ENCODE peak calls at places on chromosomes 16 and 17, in four cellular contexts. E is cardiac fibroblast, R is neuronal stem cell, B is AG10803. Z is an unnamed sample.

GRCh38 chr16:67406111-67406593 is 10.1 kb downstream of the ZDHHC1 start:
- DNase-seq in E (no peak), R (no peak), B (peak), Z (peak)

GRCh38 chr17:29855686-29856085 is 74.3 kb downstream of the SSH2 start:
- DNase-seq in E (peak), R (no peak), B (peak), Z (peak)

GRCh38 chr17:38430822-38431221 is 2.6 kb downstream of the ARHGAP23 start:
- DNase-seq in E (no peak), R (no peak), B (no peak), Z (no peak)

GRCh38 chr17:35748979-35749378 is 4.1 kb downstream of the GAS2L2 start:
- DNase-seq in E (no peak), R (no peak), B (no peak), Z (no peak)

GRCh38 chr17:75654176-75654575 is 12.8 kb downstream of the RECQL5 start:
- DNase-seq in E (peak), R (no peak), B (no peak), Z (no peak)

GRCh38 chr16:26987631-26988030 is 79.1 kb upstream of the C16orf82 start:
- DNase-seq in E (peak), R (no peak), B (peak), Z (peak)

GRCh38 chr16:78437352-78437968 is 338.0 kb downstream of the WWOX start:
- DNase-seq in E (peak), R (peak), B (peak), Z (no peak)

GRCh38 chr16:65473699-65474098 is 351.8 kb upstream of the CDH11 start:
- DNase-seq in E (no peak), R (no peak), B (no peak), Z (no peak)

GRCh38 chr16:50496990-50497389 is 51.2 kb upstream of the NKD1 start:
- DNase-seq in E (no peak), R (no peak), B (no peak), Z (no peak)

GRCh38 chr17:68759343-68760140 is 158.4 kb upstream of the FAM20A start:
- DNase-seq in E (peak), R (peak), B (peak), Z (peak)

GRCh38 chr16:89393731-89394406 is 96.5 kb downstream of the ANKRD11 start:
- DNase-seq in E (no peak), R (no peak), B (peak), Z (peak)

GRCh38 chr16:12095275-12096161 is 119.0 kb downstream of the SNX29 start:
- DNase-seq in E (peak), R (peak), B (peak), Z (peak)

GRCh38 chr16:83539736-83540490 is 267.9 kb upstream of the HSBP1 start:
- DNase-seq in E (peak), R (no peak), B (no peak), Z (peak)

GRCh38 chr17:72031219-72031906 is 89.5 kb upstream of the SOX9 start:
- DNase-seq in E (no peak), R (no peak), B (no peak), Z (no peak)

GRCh38 chr16:3022208-3022696 is 1.5 kb downstream of the HCFC1R1 start:
- DNase-seq in E (peak), R (peak), B (peak), Z (peak)

GRCh38 chr16:83882118-83882879 is 16.6 kb upstream of the MLYCD start:
- DNase-seq in E (no peak), R (no peak), B (no peak), Z (no peak)

GRCh38 chr16:85313541-85314208 is 201.4 kb upstream of the CIBAR2 start:
- DNase-seq in E (no peak), R (no peak), B (peak), Z (peak)

GRCh38 chr16:53357955-53358354 is 76.3 kb upstream of the RBL2 start:
- DNase-seq in E (no peak), R (no peak), B (no peak), Z (no peak)

GRCh38 chr16:55056585-55057520 is 126.2 kb downstream of the IRX5 start:
- DNase-seq in E (no peak), R (peak), B (no peak), Z (no peak)

GRCh38 chr17:3576970-3577369 is 19.4 kb upstream of the TRPV3 start:
- DNase-seq in E (no peak), R (no peak), B (no peak), Z (no peak)

GRCh38 chr16:47884131-47884725 is 271.6 kb downstream of the ABCC12 start:
- DNase-seq in E (no peak), R (no peak), B (no peak), Z (no peak)

GRCh38 chr16:83906690-83907089 is 7.8 kb downstream of the MLYCD start:
- DNase-seq in E (peak), R (no peak), B (peak), Z (peak)

GRCh38 chr16:79632289-79632688 is 31.8 kb upstream of the MAF start:
- DNase-seq in E (peak), R (no peak), B (no peak), Z (no peak)

GRCh38 chr17:61927211-61928100 is at the start of gene INTS2:
- DNase-seq in E (peak), R (peak), B (peak), Z (peak)

GRCh38 chr17:22374741-22375140 is 682.4 kb downstream of the KCNJ18 start:
- DNase-seq in E (no peak), R (no peak), B (no peak), Z (no peak)

GRCh38 chr17:64786337-64786736 is 124.2 kb upstream of the SMURF2 start:
- DNase-seq in E (no peak), R (no peak), B (no peak), Z (no peak)

GRCh38 chr17:7922499-7923289 is 6.6 kb upstream of the RNF227 start:
- DNase-seq in E (peak), R (peak), B (peak), Z (peak)

GRCh38 chr17:7927596-7927995 is 2.1 kb downstream of the KCNAB3 start:
- DNase-seq in E (no peak), R (no peak), B (no peak), Z (no peak)

DNA sequence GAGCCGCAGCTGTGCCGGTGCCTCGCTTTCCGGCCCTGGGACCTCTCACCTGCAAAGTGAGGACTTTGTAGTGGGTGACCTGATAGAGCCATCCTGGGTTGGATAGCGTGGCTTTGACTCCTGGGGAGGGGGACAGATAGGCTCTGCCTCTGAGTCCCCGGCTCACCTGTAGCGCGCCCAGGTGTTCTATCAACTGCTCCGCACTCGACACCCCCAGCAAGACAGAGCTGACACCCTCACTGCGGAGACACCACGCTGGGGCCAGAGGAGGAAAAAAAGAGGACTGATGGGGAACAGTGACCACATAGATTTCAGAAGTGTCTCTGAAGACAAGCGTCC is 6.4 kb downstream of the KCNAB3 start:
- DNase-seq in E (no peak), R (no peak), B (no peak), Z (no peak)
- H3K4me3 ChIP-seq in E (peak), R (no peak), B (peak), Z (peak)

DNA sequence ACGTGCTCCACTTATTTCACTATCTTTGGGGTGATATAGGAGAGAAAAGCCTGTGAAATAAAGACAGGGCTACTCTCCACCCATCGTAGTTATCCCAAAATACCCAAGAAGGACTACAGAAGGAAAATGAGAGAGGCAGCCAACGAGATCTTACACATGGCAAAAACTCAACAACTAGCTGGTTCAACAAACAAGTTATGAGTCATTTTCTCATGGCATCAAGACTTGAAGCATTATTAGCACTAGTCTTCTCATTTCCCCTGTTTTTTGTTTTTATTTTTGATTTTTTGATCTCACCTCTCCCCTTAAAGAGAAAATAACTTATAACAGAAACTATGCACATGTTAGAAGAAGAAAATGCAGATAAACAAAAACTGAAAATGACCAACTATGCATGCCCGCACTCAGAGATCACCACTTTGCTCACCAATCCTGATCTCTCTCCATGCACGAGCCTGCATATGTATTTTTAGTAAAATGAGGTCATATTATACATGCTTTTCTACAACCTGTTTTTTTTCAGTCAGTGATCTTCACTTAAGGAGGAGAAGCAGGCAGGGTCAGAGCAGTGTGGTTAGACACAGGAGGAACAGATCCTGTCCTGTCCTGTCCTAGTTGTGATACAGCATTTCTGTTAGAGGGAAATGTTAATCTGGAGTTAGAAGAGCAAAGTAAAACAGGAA is 22.8 kb downstream of the FAM117A start:
- DNase-seq in E (peak), R (no peak), B (peak), Z (peak)
- H3K4me3 ChIP-seq in E (no peak), R (no peak), B (no peak), Z (no peak)

GRCh38 chr17:50499722-50500121 is 8.5 kb upstream of the MYCBPAP start:
- DNase-seq in E (no peak), R (no peak), B (no peak), Z (no peak)
- H3K4me3 ChIP-seq in E (no peak), R (no peak), B (no peak), Z (no peak)

DNA sequence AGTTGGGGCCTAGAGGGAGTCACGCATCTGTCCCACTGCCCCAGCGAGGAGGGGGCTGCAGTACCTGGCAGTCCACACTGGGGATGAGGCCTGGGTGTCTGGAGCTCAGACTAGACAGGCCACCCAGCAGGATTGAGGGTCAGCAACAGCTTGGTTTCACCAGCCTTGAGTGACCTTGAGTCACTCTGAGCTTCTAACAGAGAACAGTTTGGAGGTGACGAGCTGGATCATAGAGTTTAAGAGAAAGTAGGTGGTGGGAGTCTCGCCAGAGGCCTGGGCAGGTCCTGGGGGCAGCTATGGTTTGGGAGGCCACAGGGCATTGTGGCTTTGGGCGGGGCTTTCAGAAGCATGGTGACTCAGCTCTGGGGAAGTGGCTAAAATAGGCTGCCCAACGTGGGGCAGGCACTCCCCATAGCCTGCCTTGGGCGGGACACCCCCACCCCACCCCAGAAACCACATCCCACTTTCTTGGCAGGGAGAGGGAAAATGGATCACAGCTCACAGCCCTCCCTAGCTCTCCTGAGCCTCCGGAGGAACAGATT is 20.5 kb downstream of the CDC42EP4 start:
- DNase-seq in E (peak), R (no peak), B (peak), Z (peak)
- H3K4me3 ChIP-seq in E (no peak), R (no peak), B (peak), Z (peak)

GRCh38 chr17:78765821-78766220 is 16.3 kb downstream of the CYTH1 start:
- DNase-seq in E (no peak), R (no peak), B (no peak), Z (no peak)

GRCh38 chr17:78766743-78767294 is 15.3 kb downstream of the CYTH1 start:
- DNase-seq in E (no peak), R (no peak), B (no peak), Z (no peak)

GRCh38 chr17:78767806-78768205 is 14.3 kb downstream of the CYTH1 start:
- DNase-seq in E (no peak), R (no peak), B (no peak), Z (no peak)

GRCh38 chr17:78764871-78765270 is 17.2 kb downstream of the CYTH1 start:
- DNase-seq in E (no peak), R (no peak), B (no peak), Z (no peak)

GRCh38 chr17:78766225-78766624 is 15.8 kb downstream of the CYTH1 start:
- DNase-seq in E (no peak), R (no peak), B (no peak), Z (no peak)
- H3K4me3 ChIP-seq in E (no peak), R (no peak), B (no peak), Z (no peak)

GRCh38 chr17:31002047-31002446 is 31.2 kb downstream of the RNF135 start:
- DNase-seq in E (no peak), R (no peak), B (no peak), Z (no peak)

GRCh38 chr17:31007695-31008373 is 37.0 kb downstream of the RNF135 start:
- DNase-seq in E (no peak), R (no peak), B (no peak), Z (no peak)

GRCh38 chr17:31004160-31004559 is 33.3 kb downstream of the RNF135 start:
- DNase-seq in E (no peak), R (no peak), B (no peak), Z (no peak)

GRCh38 chr17:31008374-31009035 is 37.7 kb downstream of the RNF135 start:
- DNase-seq in E (peak), R (peak), B (peak), Z (peak)

GRCh38 chr17:31003225-31003866 is 32.5 kb downstream of the RNF135 start:
- DNase-seq in E (no peak), R (no peak), B (no peak), Z (no peak)
- H3K4me3 ChIP-seq in E (no peak), R (no peak), B (no peak), Z (no peak)

DNA sequence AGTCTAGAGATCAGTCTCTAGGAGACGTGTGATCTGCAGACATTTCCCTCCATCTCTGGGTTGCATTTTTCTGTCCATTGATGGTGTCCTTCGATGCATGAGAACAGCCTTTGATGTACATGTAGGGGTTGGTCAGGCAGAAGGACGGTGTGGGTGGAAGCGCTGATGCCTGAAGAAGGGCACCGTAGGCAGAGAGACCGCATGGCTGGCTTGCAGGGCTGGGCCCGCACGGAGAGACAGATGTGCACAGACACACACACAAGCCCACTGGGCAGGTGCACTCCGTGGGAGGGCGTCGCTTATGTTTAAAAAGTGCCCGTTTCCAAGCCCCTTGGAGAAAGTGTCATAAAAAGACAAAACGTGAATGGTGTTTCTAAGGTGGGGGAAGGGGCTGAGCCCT is 15.7 kb upstream of the WFIKKN1 start:
- DNase-seq in E (no peak), R (no peak), B (no peak), Z (no peak)
- H3K4me3 ChIP-seq in E (no peak), R (no peak), B (no peak), Z (no peak)

Z was measured in fibroblast of the aortic adventitia.